ENCODE peak calls at places on chromosomes 3 and 15, in nine cellular contexts. U is lower leg skin; M is CD8-positive, alpha-beta T cell; F is ovary; I is heart right ventricle; A is MG63; B is choroid plexus epithelial cell; E is foreskin fibroblast; K is aorta. Z is an unnamed sample.

GRCh38 chr3:45596290-45596791 is 1.8 kb downstream of the LIMD1 start:
- DNase-seq in U (no peak), M (no peak), F (no peak), I (no peak), A (no peak), B (no peak), E (no peak), K (peak), Z (no peak)

GRCh38 chr15:57502116-57502515 is 89.6 kb upstream of the MYZAP start:
- DNase-seq in U (no peak), M (no peak), F (no peak), I (no peak), A (no peak), B (peak), E (no peak), K (no peak), Z (no peak)

GRCh38 chr3:135513106-135514063 is 452.1 kb upstream of the PPP2R3A start:
- DNase-seq in U (no peak), M (no peak), F (no peak), I (no peak), A (peak), B (peak), E (peak), K (no peak), Z (peak)

GRCh38 chr3:187352581-187353575 is 15.3 kb upstream of the RTP4 start:
- DNase-seq in U (no peak), M (no peak), F (no peak), I (no peak), A (no peak), B (peak), E (peak), K (no peak), Z (peak)

GRCh38 chr3:148455098-148455497 is 242.6 kb upstream of the AGTR1 start:
- DNase-seq in U (no peak), M (no peak), F (no peak), I (no peak), A (no peak), B (no peak), E (no peak), K (no peak), Z (no peak)

GRCh38 chr3:127851899-127852298 is 29.6 kb upstream of the MGLL start:
- DNase-seq in U (no peak), M (no peak), F (no peak), I (no peak), A (no peak), B (no peak), E (no peak), K (no peak), Z (no peak)

GRCh38 chr15:74130089-74130848 is at the start of gene ISLR2:
- DNase-seq in U (no peak), M (no peak), F (no peak), I (no peak), A (peak), B (no peak), E (peak), K (no peak), Z (no peak)

GRCh38 chr3:195106418-195106906 is 164.5 kb downstream of the XXYLT1 start:
- DNase-seq in U (peak), M (peak), F (peak), I (peak), A (peak), B (peak), E (peak), K (peak), Z (peak)

GRCh38 chr3:29373016-29373690 is 92.3 kb downstream of the RBMS3 start:
- DNase-seq in U (no peak), M (no peak), F (no peak), I (no peak), A (no peak), B (peak), E (peak), K (no peak), Z (no peak)

DNA sequence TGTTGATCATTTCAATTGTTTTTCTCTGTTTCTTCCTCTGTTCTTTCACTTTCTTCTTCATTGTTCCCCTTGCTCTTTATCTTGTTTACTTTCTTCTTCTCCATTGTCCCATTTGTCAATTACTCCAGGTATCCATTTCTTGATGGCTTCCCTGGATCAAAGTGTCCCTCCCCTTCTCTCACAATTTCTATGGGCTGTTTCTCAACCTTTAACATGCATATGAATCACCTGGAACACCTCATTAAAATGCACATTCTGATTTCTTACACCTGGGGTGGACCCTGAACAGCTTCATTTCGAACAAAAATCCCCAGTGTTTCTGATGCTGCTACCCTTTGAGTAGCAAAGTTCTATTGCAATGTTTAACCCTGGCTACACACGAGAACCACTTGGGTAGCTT is 454.8 kb downstream of the EPHA6 start:
- DNase-seq in U (no peak), M (no peak), F (no peak), I (no peak), A (no peak), B (no peak), E (no peak), K (no peak), Z (no peak)
- H3K4me3 ChIP-seq in U (no peak), M (no peak), F (no peak), I (no peak), A (no peak), B (no peak), E (no peak), K (no peak), Z (no peak)

DNA sequence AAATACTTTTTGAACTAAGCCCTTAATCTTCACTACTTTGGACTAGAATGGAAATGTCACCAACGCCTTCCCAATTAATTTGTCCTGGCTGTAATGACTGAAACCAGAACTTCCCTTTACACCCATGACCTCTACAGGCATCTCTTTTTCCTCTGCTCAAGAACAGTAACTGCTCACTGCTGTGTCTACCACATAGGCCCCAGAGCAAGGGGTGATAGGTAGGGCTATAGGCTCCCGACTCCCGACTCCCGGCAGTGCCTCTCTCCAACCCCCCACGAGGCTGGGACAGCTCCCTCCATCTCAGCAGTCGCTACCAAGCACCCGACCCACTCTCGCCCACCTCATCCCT is 384 bp upstream of the LEKR1 start:
- DNase-seq in U (no peak), M (no peak), F (no peak), I (no peak), A (no peak), B (no peak), E (no peak), K (no peak), Z (no peak)
- H3K4me3 ChIP-seq in U (peak), M (peak), F (peak), I (peak), A (peak), B (peak), E (peak), K (peak), Z (peak)

DNA sequence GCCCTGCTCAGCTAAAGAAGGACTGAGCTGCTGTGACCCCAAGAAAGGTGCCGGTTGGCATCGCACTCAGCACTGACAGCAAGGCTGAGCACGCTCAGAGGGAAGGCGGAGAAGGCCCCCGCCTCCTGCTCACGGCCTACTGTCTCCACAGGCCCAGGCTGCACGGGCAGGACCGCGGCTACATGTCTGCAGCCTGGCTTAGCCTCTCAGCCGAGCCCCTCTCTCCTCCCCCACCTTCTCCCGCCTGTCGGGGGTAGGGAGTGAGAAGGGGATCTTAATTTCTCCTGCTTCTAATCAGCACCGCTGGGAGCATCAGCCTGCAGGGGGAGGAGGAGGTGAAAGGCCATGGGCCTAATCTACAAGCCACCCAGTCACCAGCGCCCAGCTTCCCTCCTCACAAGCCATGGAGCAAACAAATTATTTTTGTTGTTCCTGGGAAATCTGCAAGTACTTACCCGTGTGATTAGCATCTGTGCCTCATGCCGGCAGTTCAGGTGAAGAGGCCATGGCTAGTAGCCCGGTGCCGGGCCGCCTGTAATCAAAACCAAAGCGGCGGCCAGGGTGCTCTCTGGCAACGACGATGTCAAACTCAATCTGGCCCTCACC is 68.1 kb downstream of the EPHB3 start:
- DNase-seq in U (no peak), M (no peak), F (no peak), I (no peak), A (no peak), B (no peak), E (no peak), K (no peak), Z (no peak)
- H3K4me3 ChIP-seq in U (no peak), M (no peak), F (no peak), I (no peak), A (no peak), B (no peak), E (no peak), K (no peak), Z (no peak)

DNA sequence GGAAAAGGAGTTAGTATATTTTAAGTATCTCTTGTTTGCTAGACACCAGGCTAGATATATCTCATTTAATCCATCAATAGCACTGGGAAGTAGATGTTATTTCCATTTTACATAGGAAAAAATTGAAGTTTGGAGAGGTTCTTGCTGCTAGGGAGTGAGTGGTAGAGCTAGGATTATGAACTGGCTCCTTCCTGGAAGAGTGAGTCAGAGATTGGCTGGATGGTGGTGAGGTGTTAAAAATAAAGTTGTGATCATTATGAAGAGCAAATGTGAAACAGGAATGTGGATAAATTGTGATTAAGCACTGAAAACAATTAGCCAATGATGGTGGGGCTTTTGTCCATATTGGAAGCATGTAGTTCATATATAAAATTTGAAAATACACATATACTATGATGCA is 234.2 kb downstream of the WNT5A start:
- DNase-seq in U (no peak), M (no peak), F (no peak), I (no peak), A (no peak), B (no peak), E (peak), K (no peak), Z (no peak)
- H3K4me3 ChIP-seq in U (no peak), M (no peak), F (no peak), I (no peak), A (no peak), B (no peak), E (no peak), K (no peak), Z (no peak)

DNA sequence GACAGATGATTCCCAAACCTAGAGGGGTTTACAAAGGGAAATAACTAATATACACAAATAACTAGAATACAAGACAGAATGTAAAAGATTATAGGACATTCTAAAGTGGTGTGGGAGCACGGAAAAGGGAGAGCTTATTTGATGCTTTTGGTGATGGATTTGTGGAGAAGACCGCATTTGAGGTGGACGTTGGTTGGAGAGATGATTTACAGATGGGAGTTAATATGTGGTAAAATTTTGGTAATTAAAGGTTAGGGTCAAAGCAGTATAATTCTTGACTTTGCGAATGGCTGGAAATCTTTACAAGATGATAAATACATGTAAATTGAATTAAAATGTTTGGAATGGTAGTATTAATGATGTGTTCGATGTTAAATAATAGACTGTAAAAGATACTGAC is 1.2 kb downstream of the KNL1 start:
- DNase-seq in U (no peak), M (no peak), F (no peak), I (no peak), A (no peak), B (no peak), E (peak), K (no peak), Z (peak)
- H3K4me3 ChIP-seq in U (no peak), M (no peak), F (no peak), I (peak), A (peak), B (peak), E (peak), K (no peak), Z (peak)

GRCh38 chr3:151329368-151329767 is at the start of gene P2RY13:
- DNase-seq in U (no peak), M (no peak), F (no peak), I (no peak), A (no peak), B (no peak), E (no peak), K (no peak), Z (no peak)
- H3K4me3 ChIP-seq in U (no peak), M (no peak), F (no peak), I (no peak), A (no peak), B (no peak), E (no peak), K (no peak), Z (no peak)

GRCh38 chr3:156628095-156628690 is 46.2 kb upstream of the TIPARP start:
- DNase-seq in U (no peak), M (no peak), F (no peak), I (no peak), A (no peak), B (peak), E (no peak), K (no peak), Z (no peak)

GRCh38 chr3:156630081-156630772 is 44.2 kb upstream of the TIPARP start:
- DNase-seq in U (no peak), M (no peak), F (no peak), I (no peak), A (no peak), B (peak), E (peak), K (no peak), Z (peak)

GRCh38 chr3:156630773-156631093 is 43.7 kb upstream of the TIPARP start:
- DNase-seq in U (no peak), M (no peak), F (no peak), I (no peak), A (peak), B (no peak), E (no peak), K (no peak), Z (no peak)

GRCh38 chr3:156628836-156629618 is 45.4 kb upstream of the TIPARP start:
- DNase-seq in U (no peak), M (no peak), F (no peak), I (no peak), A (no peak), B (no peak), E (no peak), K (no peak), Z (no peak)

DNA sequence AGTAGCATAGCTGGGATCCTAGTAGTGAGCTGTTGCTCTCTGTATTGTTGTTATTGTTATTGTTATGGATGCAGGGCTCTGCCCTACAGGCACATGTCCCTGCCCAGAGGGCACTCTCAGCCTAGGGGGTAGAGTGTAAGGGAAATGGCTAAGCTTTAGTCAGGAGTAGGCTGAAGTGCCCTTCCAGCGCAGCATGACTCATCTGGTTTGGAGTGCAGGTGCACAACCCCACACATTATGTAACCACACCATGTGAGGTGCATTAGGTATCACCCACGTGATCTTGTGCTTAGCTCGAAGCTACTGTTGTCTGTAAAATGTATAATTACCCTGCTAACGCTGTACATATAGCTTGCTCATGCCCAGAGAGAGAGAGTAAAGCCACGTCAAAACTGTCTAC is 48.3 kb upstream of the TIPARP start:
- DNase-seq in U (no peak), M (no peak), F (no peak), I (no peak), A (no peak), B (no peak), E (no peak), K (no peak), Z (peak)
- H3K4me3 ChIP-seq in U (no peak), M (no peak), F (no peak), I (no peak), A (no peak), B (no peak), E (no peak), K (no peak), Z (no peak)